ENCODE peak calls at places on chromosomes 6 and 20, in five cellular contexts. N, Y, H, P and R are unnamed samples.

GRCh38 chr6:170024940-170025339 is 265.9 kb downstream of the DLL1 start:
- DNase-seq in N (no peak), Y (peak), H (no peak), P (no peak), R (no peak)

GRCh38 chr6:20038805-20039204 is 173.5 kb downstream of the MBOAT1 start:
- DNase-seq in N (no peak), Y (peak), H (no peak), P (no peak), R (no peak)

GRCh38 chr6:108904731-108905130 is 56.5 kb downstream of the ARMC2 start:
- DNase-seq in N (peak), Y (no peak), H (peak), P (no peak), R (no peak)

GRCh38 chr6:161021543-161021942 is 30.0 kb downstream of the MAP3K4 start:
- DNase-seq in N (no peak), Y (no peak), H (no peak), P (no peak), R (no peak)

GRCh38 chr6:164812706-164813105 is 496.7 kb downstream of the C6orf118 start:
- DNase-seq in N (no peak), Y (no peak), H (no peak), P (no peak), R (no peak)

GRCh38 chr6:148776321-148776966 is 29.6 kb downstream of the UST start:
- DNase-seq in N (no peak), Y (peak), H (no peak), P (no peak), R (no peak)

GRCh38 chr6:21107796-21108195 is 485.8 kb upstream of the SOX4 start:
- DNase-seq in N (no peak), Y (no peak), H (no peak), P (no peak), R (no peak)

GRCh38 chr20:52724586-52724985 is 247.6 kb upstream of the TSHZ2 start:
- DNase-seq in N (no peak), Y (no peak), H (no peak), P (no peak), R (no peak)

GRCh38 chr6:108921547-108922331 is 73.5 kb downstream of the ARMC2 start:
- DNase-seq in N (no peak), Y (no peak), H (peak), P (peak), R (no peak)

GRCh38 chr6:63527658-63528514 is 44.4 kb upstream of the LOC128125822 start:
- DNase-seq in N (no peak), Y (peak), H (no peak), P (no peak), R (no peak)

GRCh38 chr20:6562111-6562510 is 205.4 kb upstream of the BMP2 start:
- DNase-seq in N (no peak), Y (peak), H (no peak), P (no peak), R (no peak)

GRCh38 chr6:129709451-129709908 is 497 bp downstream of the ARHGAP18 start:
- DNase-seq in N (no peak), Y (no peak), H (no peak), P (no peak), R (no peak)

GRCh38 chr20:47274449-47275108 is 81.9 kb downstream of the ZMYND8 start:
- DNase-seq in N (peak), Y (peak), H (no peak), P (peak), R (no peak)

GRCh38 chr6:151723152-151723551 is 84.3 kb upstream of the ESR1 start:
- DNase-seq in N (peak), Y (no peak), H (no peak), P (peak), R (no peak)